ENCODE peak calls at places on chromosome 5, in four cellular contexts. J, X, R and D are unnamed samples.

GRCh38 chr5:16536246-16536645 is 70.6 kb upstream of the ZNF622 start:
- DNase-seq in X (no peak), J (no peak), R (peak), D (no peak)

GRCh38 chr5:110441035-110441434 is 285.4 kb downstream of the TMEM232 start:
- DNase-seq in X (peak), J (no peak), R (peak), D (peak)

GRCh38 chr5:142015781-142016533 is 3.1 kb upstream of the GNPDA1 start:
- DNase-seq in R (no peak), J (no peak), X (no peak), D (no peak)

GRCh38 chr5:95217351-95217750 is 67.5 kb downstream of the MCTP1 start:
- DNase-seq in X (no peak), R (no peak), J (no peak), D (no peak)

GRCh38 chr5:174625591-174626365 is 98.6 kb upstream of the MSX2 start:
- DNase-seq in J (no peak), R (no peak), X (no peak), D (peak)

GRCh38 chr5:66658516-66658915 is 62.3 kb downstream of the MAST4 start:
- DNase-seq in J (no peak), R (no peak), X (no peak), D (no peak)

GRCh38 chr5:173758675-173759074 is 129.5 kb upstream of the CPEB4 start:
- DNase-seq in R (no peak), X (no peak), J (no peak), D (no peak)

GRCh38 chr5:95641803-95642220 is 4.8 kb upstream of the RFESD start:
- DNase-seq in R (peak), J (peak), X (no peak), D (no peak)

GRCh38 chr5:13972029-13972428 is 27.5 kb upstream of the DNAH5 start:
- DNase-seq in J (no peak), X (no peak), R (no peak), D (no peak)

GRCh38 chr5:71838286-71838685 is 119.2 kb downstream of the CARTPT start:
- DNase-seq in R (no peak), X (no peak), J (no peak), D (no peak)

GRCh38 chr5:89211836-89212235 is 328.9 kb upstream of the MEF2C start:
- DNase-seq in J (no peak), X (no peak), R (no peak), D (no peak)

GRCh38 chr5:133754575-133755169 is 142.3 kb upstream of the FSTL4 start:
- DNase-seq in X (peak), R (peak), J (peak), D (peak)

GRCh38 chr5:124634820-124635323 is 111.6 kb downstream of the ZNF608 start:
- DNase-seq in X (no peak), R (no peak), J (no peak), D (no peak)

GRCh38 chr5:78591227-78591626 is 57.3 kb downstream of the LHFPL2 start:
- DNase-seq in X (peak), J (no peak), R (peak), D (no peak)

GRCh38 chr5:176883700-176884570 is 15.2 kb downstream of the HK3 start:
- DNase-seq in J (no peak), R (no peak), X (no peak), D (no peak)

GRCh38 chr5:74251106-74252032 is 389.2 kb downstream of the ENC1 start:
- DNase-seq in R (peak), X (no peak), J (peak), D (peak)

GRCh38 chr5:59241564-59241963 is 652.0 kb downstream of the PDE4D start:
- DNase-seq in J (no peak), R (no peak), X (no peak), D (no peak)

GRCh38 chr5:29054282-29054681 is 2015.9 kb upstream of the CDH9 start:
- DNase-seq in R (no peak), J (no peak), X (no peak), D (no peak)

GRCh38 chr5:127754727-127755126 is 51.5 kb downstream of the CCDC192 start:
- DNase-seq in R (no peak), X (no peak), J (no peak), D (no peak)

GRCh38 chr5:145925353-145925752 is 11.0 kb upstream of the SH3RF2 start:
- DNase-seq in J (no peak), X (no peak), R (no peak), D (no peak)

GRCh38 chr5:169064093-169064492 is 236.8 kb downstream of the SLIT3 start:
- DNase-seq in R (no peak), X (no peak), J (no peak), D (no peak)

GRCh38 chr5:16579142-16579541 is 37.7 kb downstream of the RETREG1 start:
- DNase-seq in R (no peak), X (no peak), J (no peak), D (no peak)

GRCh38 chr5:142003266-142003800 is 9.5 kb downstream of the GNPDA1 start:
- DNase-seq in X (no peak), R (no peak), J (no peak), D (no peak)

GRCh38 chr5:154430961-154431630 is 14.7 kb upstream of the SAP30L start:
- DNase-seq in X (no peak), R (no peak), J (no peak), D (no peak)

GRCh38 chr5:177494356-177495195 is 2.8 kb downstream of the PDLIM7 start:
- DNase-seq in R (peak), J (peak), X (peak), D (peak)

GRCh38 chr5:177610131-177610769 is 10.3 kb downstream of the B4GALT7 start:
- DNase-seq in J (no peak), R (no peak), X (no peak), D (no peak)

GRCh38 chr5:6096101-6096500 is 282.2 kb downstream of the MED10 start:
- DNase-seq in X (no peak), J (no peak), R (no peak), D (no peak)

GRCh38 chr5:527646-528591 is 3.7 kb upstream of the SLC9A3 start:
- DNase-seq in X (no peak), R (no peak), J (no peak), D (no peak)

GRCh38 chr5:170273968-170274710 is 23.4 kb downstream of the LCP2 start:
- DNase-seq in R (no peak), J (peak), X (peak), D (peak)

GRCh38 chr5:154384480-154385235 is 61.1 kb upstream of the SAP30L start:
- DNase-seq in X (no peak), J (no peak), R (no peak), D (no peak)

GRCh38 chr5:178569485-178569884 is 20.7 kb downstream of the COL23A1 start:
- DNase-seq in R (no peak), X (no peak), J (no peak), D (no peak)

GRCh38 chr5:80964919-80965318 is 4.8 kb downstream of the RASGRF2 start:
- DNase-seq in J (no peak), R (no peak), X (no peak), D (no peak)

GRCh38 chr5:75951158-75951557 is 132.0 kb upstream of the SV2C start:
- DNase-seq in R (no peak), X (no peak), J (no peak), D (no peak)

GRCh38 chr5:15116996-15117395 is 245.4 kb upstream of the ANKH start:
- DNase-seq in J (no peak), X (no peak), R (no peak), D (no peak)

GRCh38 chr5:113267361-113267900 is 167.4 kb downstream of the TSSK1B start:
- DNase-seq in R (no peak), X (no peak), J (no peak), D (no peak)

GRCh38 chr5:93359958-93360305 is 221.1 kb downstream of the NR2F1-AS1 start:
- DNase-seq in R (no peak), X (no peak), J (no peak), D (no peak)

GRCh38 chr5:120055858-120056257 is 408.2 kb upstream of the PRR16 start:
- DNase-seq in X (peak), R (no peak), J (peak), D (no peak)

DNA sequence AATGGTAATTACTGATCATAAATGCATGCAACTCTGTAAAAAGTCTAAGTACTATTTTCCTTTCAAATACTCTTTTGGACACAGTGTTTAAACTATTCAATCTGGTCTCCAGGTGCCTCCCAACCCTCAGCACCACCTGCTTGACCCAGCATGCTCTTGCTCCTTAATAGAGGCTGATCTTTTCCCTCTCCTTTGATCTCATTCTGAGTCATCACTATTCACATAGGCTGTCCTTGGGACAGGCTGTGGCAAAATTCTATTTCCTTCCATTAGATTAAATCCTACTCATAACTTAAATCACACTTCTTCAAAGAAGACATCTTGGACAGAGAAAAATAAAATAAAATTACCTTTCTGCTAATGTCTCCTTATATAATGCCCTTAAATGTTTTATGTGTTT is 199.4 kb upstream of the ST8SIA4 start:
- DNase-seq in R (peak), X (peak), J (no peak), D (no peak)
- TF ChIP-seq YY1 in R (no peak), X (no peak), J (no peak), D (no peak)

DNA sequence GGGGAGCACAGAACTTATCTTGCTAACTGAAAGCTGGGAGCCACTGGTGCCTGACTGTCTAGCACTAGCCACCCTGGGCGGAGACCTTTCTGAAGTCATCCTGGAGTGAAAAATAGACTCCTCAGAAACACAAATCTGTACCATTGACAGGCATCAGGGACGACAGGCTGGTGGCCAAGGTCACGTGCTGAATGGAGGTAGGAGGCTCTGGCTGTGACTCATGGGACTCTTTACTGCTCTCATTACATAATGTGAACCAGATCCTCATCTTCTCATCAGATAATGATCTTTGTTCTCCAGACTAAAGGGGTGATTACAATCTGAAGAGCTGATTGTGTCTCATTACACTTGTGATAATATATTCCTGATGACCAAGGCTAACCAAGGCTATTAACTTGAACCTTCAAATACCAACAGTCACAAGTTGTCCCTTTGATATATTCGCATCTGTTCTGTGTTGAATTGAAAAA is 91.8 kb downstream of the SEMA5A start:
- DNase-seq in X (no peak), R (no peak), J (no peak), D (no peak)
- TF ChIP-seq YY1 in X (no peak), R (no peak), J (no peak), D (no peak)

GRCh38 chr5:132215329-132215728 is 12.3 kb downstream of the P4HA2 start:
- DNase-seq in R (no peak), X (no peak), J (no peak), D (no peak)
- TF ChIP-seq YY1 in R (no peak), X (no peak), J (no peak), D (no peak)

GRCh38 chr5:54959673-54960418 is 25.5 kb downstream of the ESM1 start:
- DNase-seq in J (peak), R (peak), X (peak), D (no peak)

GRCh38 chr5:54965806-54966205 is 19.6 kb downstream of the ESM1 start:
- DNase-seq in J (no peak), X (no peak), R (no peak), D (no peak)

GRCh38 chr5:54969242-54969641 is 16.2 kb downstream of the ESM1 start:
- DNase-seq in X (no peak), R (no peak), J (no peak), D (no peak)

GRCh38 chr5:54969856-54970828 is 15.3 kb downstream of the ESM1 start:
- DNase-seq in R (no peak), J (no peak), X (no peak), D (no peak)

DNA sequence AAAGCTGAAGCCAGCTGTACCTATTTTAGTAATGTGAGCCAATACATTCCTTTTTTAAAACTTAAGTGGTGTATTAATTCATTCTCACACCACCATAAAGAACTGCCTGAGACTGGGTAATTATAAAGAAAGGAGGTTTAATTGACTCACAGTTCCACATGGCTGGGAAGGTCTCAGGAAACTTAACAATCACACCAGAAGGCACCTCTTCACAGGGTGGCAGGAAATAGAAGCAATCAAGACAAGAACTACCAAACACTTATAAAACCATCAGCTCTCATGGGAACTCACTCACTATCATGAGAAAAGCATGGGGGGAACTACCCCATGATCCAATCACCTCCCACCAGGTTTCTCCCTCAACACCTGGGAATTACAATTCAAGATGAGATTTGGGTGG is 21.0 kb downstream of the ESM1 start:
- DNase-seq in X (no peak), R (no peak), J (no peak), D (no peak)
- TF ChIP-seq YY1 in X (no peak), R (no peak), J (no peak), D (no peak)

GRCh38 chr5:180001742-180002141 is 69.8 kb downstream of the RNF130 start:
- DNase-seq in J (no peak), R (no peak), X (no peak), D (no peak)
- TF ChIP-seq YY1 in J (no peak), R (no peak), X (no peak), D (no peak)

DNA sequence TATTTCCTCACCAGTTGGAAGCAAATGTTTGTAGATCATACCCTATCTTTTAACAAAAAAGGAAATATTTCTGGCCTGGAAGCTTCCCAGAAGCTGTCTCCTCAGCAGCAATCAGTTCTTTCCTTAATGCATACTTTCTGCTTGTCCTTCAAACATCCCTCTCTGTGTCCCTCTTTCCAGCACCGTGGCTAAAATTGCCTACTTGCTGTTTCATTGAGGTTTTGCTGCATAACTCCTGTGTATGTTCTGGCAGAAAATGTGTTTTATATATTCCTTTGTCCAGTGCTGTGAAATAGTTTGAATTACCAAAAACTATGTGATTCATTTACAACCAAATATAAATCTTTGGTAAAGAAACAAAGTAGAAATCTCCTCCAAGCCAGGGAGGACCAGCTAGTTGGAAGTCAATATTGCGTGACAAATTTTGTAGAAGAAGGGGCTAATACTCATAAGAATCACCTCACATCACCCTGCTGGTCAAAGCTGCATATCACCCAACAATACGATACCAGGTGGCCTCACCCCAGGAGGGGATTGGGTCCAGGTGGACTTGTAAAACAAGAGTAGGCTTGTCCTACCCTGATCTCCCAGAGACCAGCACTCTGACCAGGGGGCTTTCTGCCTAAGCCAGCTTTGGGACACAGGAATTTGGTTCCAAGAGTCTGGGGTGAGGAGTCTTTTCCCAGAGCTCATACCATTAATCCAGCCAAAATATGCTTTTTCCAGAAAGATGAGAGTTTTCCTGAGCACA is 198.4 kb upstream of the SNX2 start:
- DNase-seq in J (no peak), R (no peak), X (no peak), D (no peak)
- TF ChIP-seq YY1 in J (no peak), R (no peak), X (no peak), D (no peak)

GRCh38 chr5:31059889-31060288 is 133.6 kb upstream of the CDH6 start:
- DNase-seq in X (no peak), R (no peak), J (no peak), D (no peak)
- TF ChIP-seq YY1 in X (no peak), R (no peak), J (no peak), D (no peak)

DNA sequence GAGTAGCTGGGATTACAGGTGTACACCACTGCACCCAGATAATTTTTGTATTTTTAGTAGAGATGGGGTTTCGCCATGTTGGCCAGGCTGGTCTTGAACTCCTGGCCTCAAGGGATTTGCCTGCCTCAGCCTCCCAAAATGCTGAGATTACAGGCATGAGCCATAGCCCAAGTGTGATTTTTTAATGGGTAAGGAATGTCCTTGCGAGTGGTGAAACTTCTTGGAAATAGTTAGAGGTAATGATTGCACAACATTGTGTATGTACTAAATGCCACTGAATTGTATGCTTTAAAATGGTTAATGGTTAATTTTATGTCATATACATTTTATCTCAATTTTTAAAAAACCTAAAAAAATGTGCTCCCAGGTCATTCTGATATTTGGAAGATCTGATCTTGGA is 59.9 kb upstream of the IL6ST start:
- DNase-seq in J (no peak), R (no peak), X (no peak), D (no peak)
- TF ChIP-seq YY1 in J (no peak), R (no peak), X (no peak), D (no peak)

DNA sequence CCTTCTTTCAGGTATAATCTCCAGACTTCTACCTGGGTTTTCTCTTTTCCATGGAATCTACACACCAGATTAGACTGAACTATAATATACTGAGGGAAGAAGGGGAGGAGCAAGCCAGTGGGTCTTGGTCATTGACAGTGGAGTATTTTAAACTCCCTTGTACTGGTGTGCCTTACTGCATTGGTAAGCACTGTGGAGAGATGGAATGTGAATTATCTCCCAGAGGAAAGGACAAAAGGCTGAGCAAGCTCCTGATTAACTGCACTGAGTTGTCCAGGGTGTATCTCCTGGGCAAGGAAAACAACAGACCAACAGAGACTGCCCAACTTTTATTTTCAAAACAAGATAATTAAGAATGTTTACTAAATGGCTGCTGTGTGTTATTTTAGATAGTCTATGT is 29.8 kb upstream of the SLCO6A1 start:
- DNase-seq in J (no peak), X (no peak), R (no peak), D (no peak)
- TF ChIP-seq YY1 in J (no peak), X (no peak), R (no peak), D (no peak)